ENCODE peak calls at places on chromosomes 3 and 15, in nine cellular contexts. One of them, this sample, is unnamed.

GRCh38 chr3:145906755-145907154 is 254.2 kb downstream of the PLOD2 start:
- DNase-seq in esophagus squamous epithelium: no peak
- DNase-seq in AG09309: no peak
- DNase-seq in cardiac fibroblast: no peak
- DNase-seq in right cardiac atrium: peak
- DNase-seq in fibroblast of pulmonary artery: no peak
- DNase-seq in left ventricle myocardium inferior: no peak
- DNase-seq in vagina: no peak
- DNase-seq in fibroblast of villous mesenchyme: no peak
- DNase-seq in this sample: no peak

GRCh38 chr15:41523097-41523496 is 9.5 kb upstream of the LTK start:
- DNase-seq in esophagus squamous epithelium: no peak
- DNase-seq in AG09309: no peak
- DNase-seq in cardiac fibroblast: no peak
- DNase-seq in right cardiac atrium: no peak
- DNase-seq in fibroblast of pulmonary artery: no peak
- DNase-seq in left ventricle myocardium inferior: no peak
- DNase-seq in vagina: no peak
- DNase-seq in fibroblast of villous mesenchyme: no peak
- DNase-seq in this sample: no peak

GRCh38 chr15:64101018-64101417 is 5.2 kb downstream of the SNX1 start:
- DNase-seq in esophagus squamous epithelium: no peak
- DNase-seq in AG09309: no peak
- DNase-seq in cardiac fibroblast: no peak
- DNase-seq in right cardiac atrium: no peak
- DNase-seq in fibroblast of pulmonary artery: no peak
- DNase-seq in left ventricle myocardium inferior: no peak
- DNase-seq in vagina: no peak
- DNase-seq in fibroblast of villous mesenchyme: no peak
- DNase-seq in this sample: no peak

GRCh38 chr15:77528968-77529319 is 103.8 kb downstream of the LINGO1 start:
- DNase-seq in esophagus squamous epithelium: no peak
- DNase-seq in AG09309: no peak
- DNase-seq in cardiac fibroblast: no peak
- DNase-seq in right cardiac atrium: peak
- DNase-seq in fibroblast of pulmonary artery: no peak
- DNase-seq in left ventricle myocardium inferior: no peak
- DNase-seq in vagina: no peak
- DNase-seq in fibroblast of villous mesenchyme: no peak
- DNase-seq in this sample: no peak

GRCh38 chr3:27312044-27312668 is 57.0 kb downstream of the NEK10 start:
- DNase-seq in esophagus squamous epithelium: no peak
- DNase-seq in AG09309: peak
- DNase-seq in cardiac fibroblast: peak
- DNase-seq in right cardiac atrium: no peak
- DNase-seq in fibroblast of pulmonary artery: peak
- DNase-seq in left ventricle myocardium inferior: no peak
- DNase-seq in vagina: no peak
- DNase-seq in fibroblast of villous mesenchyme: peak
- DNase-seq in this sample: peak

GRCh38 chr3:10352146-10352911 is 31.4 kb upstream of the SEC13 start:
- DNase-seq in esophagus squamous epithelium: no peak
- DNase-seq in AG09309: peak
- DNase-seq in cardiac fibroblast: peak
- DNase-seq in right cardiac atrium: no peak
- DNase-seq in fibroblast of pulmonary artery: peak
- DNase-seq in left ventricle myocardium inferior: no peak
- DNase-seq in vagina: no peak
- DNase-seq in fibroblast of villous mesenchyme: peak
- DNase-seq in this sample: no peak

GRCh38 chr15:65979316-65979715 is 110.0 kb downstream of the RAB11A start:
- DNase-seq in esophagus squamous epithelium: no peak
- DNase-seq in AG09309: no peak
- DNase-seq in cardiac fibroblast: no peak
- DNase-seq in right cardiac atrium: no peak
- DNase-seq in fibroblast of pulmonary artery: no peak
- DNase-seq in left ventricle myocardium inferior: no peak
- DNase-seq in vagina: no peak
- DNase-seq in fibroblast of villous mesenchyme: no peak
- DNase-seq in this sample: no peak

GRCh38 chr15:77160562-77161481 is 89.9 kb upstream of the TSPAN3 start:
- DNase-seq in esophagus squamous epithelium: no peak
- DNase-seq in AG09309: no peak
- DNase-seq in cardiac fibroblast: peak
- DNase-seq in right cardiac atrium: no peak
- DNase-seq in fibroblast of pulmonary artery: peak
- DNase-seq in left ventricle myocardium inferior: no peak
- DNase-seq in vagina: no peak
- DNase-seq in fibroblast of villous mesenchyme: no peak
- DNase-seq in this sample: peak

GRCh38 chr3:151371531-151371930 is 13.0 kb downstream of the P2RY12 start:
- DNase-seq in esophagus squamous epithelium: no peak
- DNase-seq in AG09309: no peak
- DNase-seq in cardiac fibroblast: no peak
- DNase-seq in right cardiac atrium: no peak
- DNase-seq in fibroblast of pulmonary artery: no peak
- DNase-seq in left ventricle myocardium inferior: no peak
- DNase-seq in vagina: no peak
- DNase-seq in fibroblast of villous mesenchyme: no peak
- DNase-seq in this sample: no peak

GRCh38 chr15:86002444-86002843 is 77.2 kb upstream of the AGBL1 start:
- DNase-seq in esophagus squamous epithelium: no peak
- DNase-seq in AG09309: no peak
- DNase-seq in cardiac fibroblast: no peak
- DNase-seq in right cardiac atrium: no peak
- DNase-seq in fibroblast of pulmonary artery: no peak
- DNase-seq in left ventricle myocardium inferior: no peak
- DNase-seq in vagina: no peak
- DNase-seq in fibroblast of villous mesenchyme: no peak
- DNase-seq in this sample: no peak

DNA sequence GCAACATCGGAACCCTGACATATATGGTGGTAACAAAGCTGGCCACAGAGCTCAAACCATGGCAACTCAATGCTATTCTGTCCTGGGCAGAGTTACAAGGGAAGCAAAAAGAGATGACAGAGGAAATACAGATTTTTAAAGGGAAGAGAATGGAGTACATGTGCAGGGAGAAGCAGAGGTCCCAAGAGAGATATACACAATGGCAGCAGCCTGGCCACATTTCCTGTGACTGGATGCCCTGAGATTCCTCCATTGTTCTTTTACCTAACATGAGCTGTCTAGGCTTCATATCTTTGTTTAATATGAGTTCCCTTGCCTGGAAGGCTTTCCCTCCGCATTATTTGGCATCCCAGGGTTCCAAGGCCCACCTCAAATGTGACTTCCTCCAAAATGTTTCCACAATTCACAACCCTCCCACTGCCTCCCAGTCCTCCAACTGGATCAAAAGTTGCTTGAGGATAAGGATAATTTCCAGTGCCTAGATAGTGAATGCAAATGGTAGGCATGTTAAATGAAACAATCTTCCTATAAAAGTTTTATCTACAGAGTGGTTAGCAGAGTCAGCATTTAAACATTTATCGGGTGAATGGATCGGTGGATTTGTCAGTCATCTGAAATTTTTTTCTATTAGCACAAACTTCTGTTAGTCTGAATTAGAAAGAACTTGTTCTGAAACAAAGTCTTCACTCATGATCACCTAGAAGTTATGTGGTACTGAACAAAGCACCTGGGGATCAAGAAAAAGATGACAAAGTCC is 86.2 kb downstream of the DHX30 start:
- DNase-seq in esophagus squamous epithelium: no peak
- DNase-seq in AG09309: no peak
- DNase-seq in cardiac fibroblast: no peak
- DNase-seq in right cardiac atrium: no peak
- DNase-seq in fibroblast of pulmonary artery: peak
- DNase-seq in left ventricle myocardium inferior: no peak
- DNase-seq in vagina: no peak
- DNase-seq in fibroblast of villous mesenchyme: no peak
- DNase-seq in this sample: no peak
- H3K4me3 ChIP-seq in esophagus squamous epithelium: no peak
- H3K4me3 ChIP-seq in AG09309: no peak
- H3K4me3 ChIP-seq in cardiac fibroblast: no peak
- H3K4me3 ChIP-seq in right cardiac atrium: no peak
- H3K4me3 ChIP-seq in fibroblast of pulmonary artery: no peak
- H3K4me3 ChIP-seq in left ventricle myocardium inferior: no peak
- H3K4me3 ChIP-seq in vagina: no peak
- H3K4me3 ChIP-seq in fibroblast of villous mesenchyme: no peak
- H3K4me3 ChIP-seq in this sample: no peak

GRCh38 chr3:13811614-13812013 is 68.3 kb downstream of the WNT7A start:
- DNase-seq in esophagus squamous epithelium: no peak
- DNase-seq in AG09309: no peak
- DNase-seq in cardiac fibroblast: no peak
- DNase-seq in right cardiac atrium: no peak
- DNase-seq in fibroblast of pulmonary artery: no peak
- DNase-seq in left ventricle myocardium inferior: no peak
- DNase-seq in vagina: no peak
- DNase-seq in fibroblast of villous mesenchyme: no peak
- DNase-seq in this sample: no peak

GRCh38 chr3:13821156-13821555 is 58.7 kb downstream of the WNT7A start:
- DNase-seq in esophagus squamous epithelium: no peak
- DNase-seq in AG09309: no peak
- DNase-seq in cardiac fibroblast: no peak
- DNase-seq in right cardiac atrium: no peak
- DNase-seq in fibroblast of pulmonary artery: no peak
- DNase-seq in left ventricle myocardium inferior: no peak
- DNase-seq in vagina: no peak
- DNase-seq in fibroblast of villous mesenchyme: no peak
- DNase-seq in this sample: no peak

GRCh38 chr3:13818919-13819318 is 61.0 kb downstream of the WNT7A start:
- DNase-seq in esophagus squamous epithelium: no peak
- DNase-seq in AG09309: no peak
- DNase-seq in cardiac fibroblast: no peak
- DNase-seq in right cardiac atrium: no peak
- DNase-seq in fibroblast of pulmonary artery: no peak
- DNase-seq in left ventricle myocardium inferior: no peak
- DNase-seq in vagina: no peak
- DNase-seq in fibroblast of villous mesenchyme: no peak
- DNase-seq in this sample: no peak

GRCh38 chr3:13812039-13812438 is 67.8 kb downstream of the WNT7A start:
- DNase-seq in esophagus squamous epithelium: no peak
- DNase-seq in AG09309: no peak
- DNase-seq in cardiac fibroblast: no peak
- DNase-seq in right cardiac atrium: no peak
- DNase-seq in fibroblast of pulmonary artery: no peak
- DNase-seq in left ventricle myocardium inferior: no peak
- DNase-seq in vagina: no peak
- DNase-seq in fibroblast of villous mesenchyme: no peak
- DNase-seq in this sample: no peak

GRCh38 chr3:13815088-13815683 is 64.7 kb downstream of the WNT7A start:
- DNase-seq in esophagus squamous epithelium: no peak
- DNase-seq in AG09309: no peak
- DNase-seq in cardiac fibroblast: no peak
- DNase-seq in right cardiac atrium: no peak
- DNase-seq in fibroblast of pulmonary artery: no peak
- DNase-seq in left ventricle myocardium inferior: no peak
- DNase-seq in vagina: no peak
- DNase-seq in fibroblast of villous mesenchyme: no peak
- DNase-seq in this sample: no peak
- H3K4me3 ChIP-seq in esophagus squamous epithelium: no peak
- H3K4me3 ChIP-seq in AG09309: no peak
- H3K4me3 ChIP-seq in cardiac fibroblast: no peak
- H3K4me3 ChIP-seq in right cardiac atrium: no peak
- H3K4me3 ChIP-seq in fibroblast of pulmonary artery: no peak
- H3K4me3 ChIP-seq in left ventricle myocardium inferior: no peak
- H3K4me3 ChIP-seq in vagina: no peak
- H3K4me3 ChIP-seq in fibroblast of villous mesenchyme: no peak
- H3K4me3 ChIP-seq in this sample: no peak

GRCh38 chr15:53013329-53013728 is 223.2 kb upstream of the ONECUT1 start:
- DNase-seq in esophagus squamous epithelium: no peak
- DNase-seq in AG09309: no peak
- DNase-seq in cardiac fibroblast: no peak
- DNase-seq in right cardiac atrium: no peak
- DNase-seq in fibroblast of pulmonary artery: no peak
- DNase-seq in left ventricle myocardium inferior: no peak
- DNase-seq in vagina: no peak
- DNase-seq in fibroblast of villous mesenchyme: no peak
- DNase-seq in this sample: no peak
- H3K4me3 ChIP-seq in esophagus squamous epithelium: no peak
- H3K4me3 ChIP-seq in AG09309: no peak
- H3K4me3 ChIP-seq in cardiac fibroblast: no peak
- H3K4me3 ChIP-seq in right cardiac atrium: no peak
- H3K4me3 ChIP-seq in fibroblast of pulmonary artery: no peak
- H3K4me3 ChIP-seq in left ventricle myocardium inferior: no peak
- H3K4me3 ChIP-seq in vagina: no peak
- H3K4me3 ChIP-seq in fibroblast of villous mesenchyme: no peak
- H3K4me3 ChIP-seq in this sample: no peak

DNA sequence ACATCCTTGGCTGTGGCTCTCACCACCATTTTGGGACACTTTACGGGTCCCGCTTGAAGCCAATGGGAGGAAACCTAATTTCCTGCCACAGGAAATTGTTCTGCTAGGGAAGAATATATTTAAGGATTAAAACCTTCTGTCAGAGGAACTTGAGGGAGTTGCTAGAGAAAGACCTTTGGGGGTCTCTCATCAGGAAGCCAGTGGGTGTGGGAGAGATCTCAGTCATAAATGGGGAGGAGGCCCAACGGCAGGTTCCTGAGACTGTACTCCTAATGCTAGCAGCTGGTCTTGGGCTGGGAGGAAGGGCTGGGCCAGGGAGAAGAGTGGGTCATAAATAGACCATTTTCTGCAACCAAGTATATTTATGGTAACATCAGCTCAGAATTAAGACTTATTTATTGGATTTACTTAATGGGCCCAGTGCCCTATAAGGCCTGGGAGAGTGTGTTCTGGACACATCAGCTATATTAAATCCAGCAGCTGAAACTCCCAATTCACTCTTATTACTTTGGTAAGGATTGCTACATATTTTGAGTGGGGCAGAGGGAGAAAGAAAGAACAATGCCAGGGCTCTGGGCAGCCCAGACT is 92.5 kb downstream of the SMAD3 start:
- DNase-seq in esophagus squamous epithelium: no peak
- DNase-seq in AG09309: no peak
- DNase-seq in cardiac fibroblast: no peak
- DNase-seq in right cardiac atrium: no peak
- DNase-seq in fibroblast of pulmonary artery: no peak
- DNase-seq in left ventricle myocardium inferior: no peak
- DNase-seq in vagina: no peak
- DNase-seq in fibroblast of villous mesenchyme: no peak
- DNase-seq in this sample: no peak
- H3K4me3 ChIP-seq in esophagus squamous epithelium: no peak
- H3K4me3 ChIP-seq in AG09309: no peak
- H3K4me3 ChIP-seq in cardiac fibroblast: no peak
- H3K4me3 ChIP-seq in right cardiac atrium: no peak
- H3K4me3 ChIP-seq in fibroblast of pulmonary artery: no peak
- H3K4me3 ChIP-seq in left ventricle myocardium inferior: no peak
- H3K4me3 ChIP-seq in vagina: no peak
- H3K4me3 ChIP-seq in fibroblast of villous mesenchyme: no peak
- H3K4me3 ChIP-seq in this sample: no peak

This sample was measured in LNCaP clone FGC.